ENCODE peak calls at places on chromosomes 3 and 15, in five cellular contexts. O, K, I, P and E are unnamed samples.
A peak's percentile ranks its signal among the peaks of the same experiment; 100 is the strongest.

GRCh38 chr15:40500584-40501330 is 30.0 kb downstream of the CHST14 start:
- DNase-seq in I (no peak), O (peak; percentile 27), P (no peak), K (no peak), E (no peak)

GRCh38 chr3:124217542-124217941 is 225.6 kb upstream of the ROPN1 start:
- DNase-seq in P (no peak), O (peak; percentile 86), K (no peak), I (peak; percentile 68), E (no peak)

GRCh38 chr3:181292984-181293383 is 303.4 kb upstream of the DNAJC19 start:
- DNase-seq in O (peak; percentile 14), P (no peak), I (no peak), K (no peak), E (no peak)

GRCh38 chr3:46566040-46566631 is at the start of gene LRRC2:
- DNase-seq in I (peak; percentile 16), P (peak; percentile 92), K (no peak), O (peak; percentile 76), E (no peak)

GRCh38 chr3:45199837-45200648 is 26.0 kb downstream of the TMEM158 start:
- DNase-seq in O (peak; percentile 98), P (no peak), K (no peak), I (no peak), E (no peak)

GRCh38 chr3:11367116-11367781 is 95.1 kb downstream of the ATG7 start:
- DNase-seq in I (no peak), K (no peak), O (peak; percentile 97), P (peak; percentile 24), E (no peak)

GRCh38 chr3:193819117-193819978 is 226.3 kb downstream of the OPA1 start:
- DNase-seq in P (no peak), O (no peak), K (no peak), I (no peak), E (no peak)

GRCh38 chr3:108088146-108088545 is 2.7 kb downstream of the CD47 start:
- DNase-seq in P (no peak), I (no peak), O (no peak), K (no peak), E (no peak)

GRCh38 chr3:72887723-72888545 is at the start of gene GXYLT2:
- DNase-seq in P (no peak), K (peak; percentile 18), I (peak; percentile 57), O (peak; percentile 81), E (peak; percentile 28)

GRCh38 chr3:116253511-116253910 is 191.8 kb downstream of the LSAMP start:
- DNase-seq in O (no peak), P (no peak), K (no peak), I (no peak), E (no peak)

GRCh38 chr3:9111349-9112265 is 137.8 kb downstream of the SRGAP3 start:
- DNase-seq in P (peak; percentile 37), K (no peak), O (no peak), I (no peak), E (peak; percentile 12)

GRCh38 chr3:46660543-46661523 is 32.6 kb downstream of the ALS2CL start:
- DNase-seq in I (no peak), P (no peak), O (no peak), K (peak; percentile 2), E (no peak)

GRCh38 chr3:101862453-101863165 is 13.3 kb downstream of the NFKBIZ start:
- DNase-seq in P (no peak), I (no peak), K (no peak), O (no peak), E (no peak)

GRCh38 chr3:62559831-62560445 is 186.6 kb upstream of the FEZF2 start:
- DNase-seq in P (no peak), I (no peak), O (peak; percentile 71), K (no peak), E (no peak)

GRCh38 chr3:194407423-194407822 is 8.4 kb upstream of the GP5 start:
- DNase-seq in P (no peak), I (no peak), O (peak; percentile 58), K (no peak), E (no peak)

GRCh38 chr3:105976211-105976610 is 107.4 kb upstream of the CBLB start:
- DNase-seq in K (no peak), I (no peak), P (no peak), O (peak; percentile 57), E (no peak)

DNA sequence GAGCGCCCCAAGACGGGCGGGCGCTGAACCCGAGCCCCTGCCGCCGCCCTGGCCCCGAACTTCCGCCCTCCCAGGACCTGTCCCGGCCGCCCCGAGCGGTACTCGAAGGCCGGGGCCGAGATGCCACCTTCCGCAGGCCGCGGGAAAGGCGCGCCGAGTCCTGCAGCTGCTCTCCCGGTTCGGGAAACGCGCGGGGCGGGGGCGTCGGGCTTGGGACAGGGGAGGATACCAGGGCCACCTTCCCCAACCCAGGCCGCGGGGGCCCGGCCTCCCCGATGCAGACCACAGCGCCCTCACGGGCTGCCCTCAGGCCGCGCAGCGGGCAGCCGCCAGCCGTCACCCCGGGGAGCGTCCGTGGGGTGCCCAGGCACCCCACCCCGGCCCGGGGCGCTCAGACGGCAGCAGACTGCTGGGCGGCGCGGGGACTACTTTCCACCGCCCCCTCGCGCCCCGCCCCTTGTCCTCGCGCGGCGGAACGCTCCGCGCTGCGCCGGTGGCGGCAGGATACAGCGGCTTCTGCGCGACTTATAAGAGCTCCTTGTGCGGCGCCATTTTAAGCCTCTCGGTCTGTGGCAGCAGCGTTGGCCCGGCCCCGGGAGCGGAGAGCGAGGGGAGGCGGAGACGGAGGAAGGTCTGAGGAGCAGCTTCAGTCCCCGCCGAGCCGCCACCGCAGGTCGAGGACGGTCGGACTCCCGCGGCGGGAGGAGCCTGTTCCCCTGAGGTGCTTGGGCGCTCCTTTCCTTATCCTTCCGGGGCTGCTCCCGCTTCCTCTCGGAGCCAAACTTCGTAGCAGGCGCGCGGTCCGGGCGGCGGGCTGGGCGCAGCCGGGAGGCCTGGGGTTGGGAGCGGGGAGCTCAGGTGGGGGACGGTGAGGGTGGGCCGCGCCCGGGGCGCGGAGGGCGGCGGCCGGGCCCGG is at the start of gene CTNNB1:
- DNase-seq in K (peak; percentile 92), O (peak; percentile 96), P (peak; percentile 82), I (peak; percentile 91), E (peak; percentile 77)
- TF ChIP-seq CTCF in K (peak; percentile 40), O (no peak), P (peak; percentile 26), I (peak; percentile 18), E (peak; percentile 15)

DNA sequence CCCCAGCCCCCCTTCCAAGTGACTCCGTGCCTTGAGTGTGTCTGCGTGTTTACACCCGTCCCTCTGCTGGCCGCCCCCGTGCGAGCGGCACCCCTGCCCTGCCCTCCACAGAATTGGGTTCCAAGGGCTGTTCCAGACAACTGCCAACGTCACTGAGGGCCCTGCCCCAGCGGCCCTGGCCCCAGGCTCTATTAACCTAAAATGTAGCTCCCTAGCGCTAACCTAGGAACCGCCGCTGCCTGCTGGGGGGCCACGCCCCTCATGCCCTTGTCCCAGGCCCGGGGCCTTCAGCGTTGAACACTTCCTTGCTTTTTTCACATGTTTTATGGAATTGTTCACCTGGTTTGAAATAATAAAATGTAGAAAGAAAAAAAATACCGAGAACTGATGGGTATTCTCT is 10.0 kb upstream of the SEMA3B start:
- DNase-seq in P (no peak), K (no peak), I (no peak), O (no peak), E (no peak)
- TF ChIP-seq CTCF in P (no peak), K (no peak), I (no peak), O (no peak), E (no peak)

GRCh38 chr15:74504418-74504817 is 36.6 kb upstream of the ARID3B start:
- DNase-seq in O (no peak), P (no peak), I (no peak), K (no peak), E (no peak)

GRCh38 chr15:74499366-74499765 is 38.4 kb upstream of the UBL7 start:
- DNase-seq in I (no peak), O (no peak), P (no peak), K (no peak), E (no peak)

GRCh38 chr15:74505837-74506514 is 35.0 kb upstream of the ARID3B start:
- DNase-seq in P (no peak), I (no peak), O (peak; percentile 32), K (no peak), E (no peak)

GRCh38 chr15:74500401-74500800 is 39.4 kb upstream of the UBL7 start:
- DNase-seq in O (no peak), P (no peak), K (no peak), I (no peak), E (no peak)

DNA sequence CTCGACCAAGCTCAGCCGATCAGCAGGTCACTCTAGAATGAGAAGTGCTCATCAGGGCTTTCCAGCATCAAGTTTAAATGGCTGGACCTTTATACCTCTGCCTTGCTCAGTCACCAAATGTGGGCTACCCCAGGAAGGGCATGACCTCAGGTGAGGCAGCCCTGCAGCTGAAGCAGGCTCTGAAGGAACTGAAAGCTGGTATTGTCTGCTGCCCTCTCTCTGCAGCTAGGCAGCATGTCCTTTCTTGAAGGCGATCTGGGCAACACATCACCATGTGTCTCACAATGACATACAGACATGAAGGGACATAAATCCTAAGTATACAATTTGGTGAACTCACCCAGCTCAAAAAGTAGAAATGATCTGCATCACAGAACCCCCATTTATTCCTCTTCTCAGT is 38.7 kb upstream of the ARID3B start:
- DNase-seq in O (no peak), I (no peak), P (no peak), K (no peak), E (no peak)
- TF ChIP-seq CTCF in O (no peak), I (no peak), P (no peak), K (no peak), E (no peak)

GRCh38 chr15:91067026-91067425 is 33.0 kb upstream of the SV2B start:
- DNase-seq in P (no peak), I (no peak), K (no peak), O (peak; percentile 20), E (no peak)

GRCh38 chr15:91068436-91068835 is 31.6 kb upstream of the SV2B start:
- DNase-seq in O (no peak), I (no peak), K (no peak), P (no peak), E (no peak)

GRCh38 chr15:91072162-91072561 is 27.9 kb upstream of the SV2B start:
- DNase-seq in O (no peak), P (no peak), K (no peak), I (no peak), E (no peak)

GRCh38 chr15:91070872-91071271 is 29.2 kb upstream of the SV2B start:
- DNase-seq in K (no peak), P (no peak), O (no peak), I (no peak), E (no peak)

DNA sequence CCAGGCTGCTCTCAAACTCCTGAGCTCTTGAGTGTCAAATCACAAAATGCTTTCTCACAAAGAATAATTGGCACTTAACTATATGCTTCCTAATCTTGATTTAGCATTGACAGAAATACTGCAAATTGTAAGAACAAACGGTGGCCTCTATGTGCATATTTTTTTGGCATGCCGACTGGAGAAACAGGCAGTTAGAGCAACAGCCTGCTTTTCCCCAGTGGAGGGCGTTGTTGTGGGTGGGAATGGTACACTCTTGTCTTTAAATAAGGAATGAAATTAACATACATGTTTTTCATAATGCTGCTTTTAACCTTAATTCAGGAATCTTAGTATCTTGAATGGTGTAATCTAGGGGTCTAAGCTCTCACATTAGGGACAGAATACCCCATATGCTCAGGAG is 31.1 kb upstream of the SV2B start:
- DNase-seq in K (no peak), I (no peak), P (no peak), O (no peak), E (no peak)
- TF ChIP-seq CTCF in K (no peak), I (no peak), P (no peak), O (no peak), E (no peak)